ENCODE peak calls at places on chromosome 20, in four cellular contexts. One of them, this sample, is unnamed.

GRCh38 chr20:4813839-4814695 is 92.4 kb downstream of the PRND start:
- DNase-seq in coronary artery: no peak
- DNase-seq in fibroblast of pulmonary artery: peak
- DNase-seq in fibroblast of lung: no peak
- DNase-seq in this sample: no peak

GRCh38 chr20:10848810-10849370 is 175.1 kb upstream of the JAG1 start:
- DNase-seq in coronary artery: no peak
- DNase-seq in fibroblast of pulmonary artery: peak
- DNase-seq in fibroblast of lung: peak
- DNase-seq in this sample: peak

GRCh38 chr20:10611357-10611756 is 62.4 kb downstream of the JAG1 start:
- DNase-seq in coronary artery: no peak
- DNase-seq in fibroblast of pulmonary artery: peak
- DNase-seq in fibroblast of lung: peak
- DNase-seq in this sample: peak

GRCh38 chr20:23582293-23582692 is 14.0 kb upstream of the CST9L start:
- DNase-seq in coronary artery: no peak
- DNase-seq in fibroblast of pulmonary artery: no peak
- DNase-seq in fibroblast of lung: no peak
- DNase-seq in this sample: peak

GRCh38 chr20:59333260-59333845 is 32.9 kb downstream of the EDN3 start:
- DNase-seq in coronary artery: no peak
- DNase-seq in fibroblast of pulmonary artery: no peak
- DNase-seq in fibroblast of lung: no peak
- DNase-seq in this sample: no peak

GRCh38 chr20:955111-955510 is 39.0 kb upstream of the ANGPT4 start:
- DNase-seq in coronary artery: no peak
- DNase-seq in fibroblast of pulmonary artery: no peak
- DNase-seq in fibroblast of lung: no peak
- DNase-seq in this sample: no peak

GRCh38 chr20:17155401-17155800 is 71.4 kb upstream of the PCSK2 start:
- DNase-seq in coronary artery: no peak
- DNase-seq in fibroblast of pulmonary artery: no peak
- DNase-seq in fibroblast of lung: no peak
- DNase-seq in this sample: no peak

GRCh38 chr20:56595746-56596478 is 33.2 kb upstream of the TFAP2C start:
- DNase-seq in coronary artery: no peak
- DNase-seq in fibroblast of pulmonary artery: no peak
- DNase-seq in fibroblast of lung: no peak
- DNase-seq in this sample: no peak

GRCh38 chr20:258963-259362 is 1.4 kb downstream of the DEFB132 start:
- DNase-seq in coronary artery: no peak
- DNase-seq in fibroblast of pulmonary artery: peak
- DNase-seq in fibroblast of lung: peak
- DNase-seq in this sample: peak

GRCh38 chr20:17684077-17684888 is 2.2 kb upstream of the RRBP1 start:
- DNase-seq in coronary artery: peak
- DNase-seq in fibroblast of pulmonary artery: no peak
- DNase-seq in fibroblast of lung: no peak
- DNase-seq in this sample: no peak

GRCh38 chr20:47876348-47877056 is 91.2 kb upstream of the SULF2 start:
- DNase-seq in coronary artery: no peak
- DNase-seq in fibroblast of pulmonary artery: no peak
- DNase-seq in fibroblast of lung: no peak
- DNase-seq in this sample: no peak

GRCh38 chr20:1373614-1374013 is 19.2 kb downstream of the FKBP1A start:
- DNase-seq in coronary artery: no peak
- DNase-seq in fibroblast of pulmonary artery: no peak
- DNase-seq in fibroblast of lung: no peak
- DNase-seq in this sample: no peak

GRCh38 chr20:17925300-17925939 is 43.2 kb downstream of the SNX5 start:
- DNase-seq in coronary artery: no peak
- DNase-seq in fibroblast of pulmonary artery: peak
- DNase-seq in fibroblast of lung: no peak
- DNase-seq in this sample: no peak

GRCh38 chr20:56778765-56779195 is 149.7 kb downstream of the TFAP2C start:
- DNase-seq in coronary artery: no peak
- DNase-seq in fibroblast of pulmonary artery: peak
- DNase-seq in fibroblast of lung: peak
- DNase-seq in this sample: peak

GRCh38 chr20:48926816-48927215 is 5.3 kb downstream of the ARFGEF2 start:
- DNase-seq in coronary artery: no peak
- DNase-seq in fibroblast of pulmonary artery: no peak
- DNase-seq in fibroblast of lung: no peak
- DNase-seq in this sample: no peak

GRCh38 chr20:38187512-38187911 is 22.4 kb upstream of the TGM2 start:
- DNase-seq in coronary artery: peak
- DNase-seq in fibroblast of pulmonary artery: no peak
- DNase-seq in fibroblast of lung: no peak
- DNase-seq in this sample: peak

GRCh38 chr20:2603816-2604505 is 48.5 kb upstream of the NOP56 start:
- DNase-seq in coronary artery: no peak
- DNase-seq in fibroblast of pulmonary artery: no peak
- DNase-seq in fibroblast of lung: no peak
- DNase-seq in this sample: no peak

GRCh38 chr20:45995213-45996097 is 13.3 kb upstream of the MMP9 start:
- DNase-seq in coronary artery: no peak
- DNase-seq in fibroblast of pulmonary artery: no peak
- DNase-seq in fibroblast of lung: no peak
- DNase-seq in this sample: no peak

GRCh38 chr20:29419378-29419777 is 1838.1 kb upstream of the DEFB115 start:
- DNase-seq in coronary artery: no peak
- DNase-seq in fibroblast of pulmonary artery: no peak
- DNase-seq in fibroblast of lung: no peak
- DNase-seq in this sample: no peak

GRCh38 chr20:38728237-38728761 is 4.0 kb downstream of the SLC32A1 start:
- DNase-seq in coronary artery: no peak
- DNase-seq in fibroblast of pulmonary artery: no peak
- DNase-seq in fibroblast of lung: no peak
- DNase-seq in this sample: no peak

GRCh38 chr20:5887386-5887785 is 62.9 kb downstream of the TRMT6 start:
- DNase-seq in coronary artery: no peak
- DNase-seq in fibroblast of pulmonary artery: no peak
- DNase-seq in fibroblast of lung: no peak
- DNase-seq in this sample: peak

GRCh38 chr20:478949-479429 is 16.7 kb upstream of the TBC1D20 start:
- DNase-seq in coronary artery: no peak
- DNase-seq in fibroblast of pulmonary artery: peak
- DNase-seq in fibroblast of lung: peak
- DNase-seq in this sample: peak

GRCh38 chr20:49187330-49188100 is 619 bp downstream of the STAU1 start:
- DNase-seq in coronary artery: peak
- DNase-seq in fibroblast of pulmonary artery: no peak
- DNase-seq in fibroblast of lung: peak
- DNase-seq in this sample: no peak

GRCh38 chr20:58213112-58213511 is 15.3 kb downstream of the ANKRD60 start:
- DNase-seq in coronary artery: no peak
- DNase-seq in fibroblast of pulmonary artery: no peak
- DNase-seq in fibroblast of lung: peak
- DNase-seq in this sample: no peak

GRCh38 chr20:25313608-25314007 is 65.7 kb downstream of the PYGB start:
- DNase-seq in coronary artery: no peak
- DNase-seq in fibroblast of pulmonary artery: no peak
- DNase-seq in fibroblast of lung: no peak
- DNase-seq in this sample: no peak

GRCh38 chr20:39988991-39989390 is 700.0 kb downstream of the MAFB start:
- DNase-seq in coronary artery: no peak
- DNase-seq in fibroblast of pulmonary artery: no peak
- DNase-seq in fibroblast of lung: no peak
- DNase-seq in this sample: no peak

GRCh38 chr20:35269055-35269781 is 8.7 kb downstream of the MMP24OS start:
- DNase-seq in coronary artery: no peak
- DNase-seq in fibroblast of pulmonary artery: peak
- DNase-seq in fibroblast of lung: peak
- DNase-seq in this sample: peak

GRCh38 chr20:45061244-45061643 is 39.7 kb downstream of the KCNS1 start:
- DNase-seq in coronary artery: no peak
- DNase-seq in fibroblast of pulmonary artery: peak
- DNase-seq in fibroblast of lung: peak
- DNase-seq in this sample: peak

GRCh38 chr20:22807646-22808045 is 223.3 kb upstream of the FOXA2 start:
- DNase-seq in coronary artery: no peak
- DNase-seq in fibroblast of pulmonary artery: no peak
- DNase-seq in fibroblast of lung: no peak
- DNase-seq in this sample: no peak

GRCh38 chr20:52031574-52032303 is 159.8 kb downstream of the ZFP64 start:
- DNase-seq in coronary artery: no peak
- DNase-seq in fibroblast of pulmonary artery: peak
- DNase-seq in fibroblast of lung: peak
- DNase-seq in this sample: no peak

GRCh38 chr20:16472045-16472872 is 101.0 kb downstream of the KIF16B start:
- DNase-seq in coronary artery: no peak
- DNase-seq in fibroblast of pulmonary artery: peak
- DNase-seq in fibroblast of lung: peak
- DNase-seq in this sample: peak

GRCh38 chr20:52130406-52130805 is 61.2 kb downstream of the ZFP64 start:
- DNase-seq in coronary artery: no peak
- DNase-seq in fibroblast of pulmonary artery: peak
- DNase-seq in fibroblast of lung: no peak
- DNase-seq in this sample: no peak

GRCh38 chr20:33656010-33656782 is 5.9 kb upstream of the C20orf144 start:
- DNase-seq in coronary artery: no peak
- DNase-seq in fibroblast of pulmonary artery: no peak
- DNase-seq in fibroblast of lung: no peak
- DNase-seq in this sample: no peak

GRCh38 chr20:2637246-2637645 is 15.2 kb upstream of the NOP56 start:
- DNase-seq in coronary artery: no peak
- DNase-seq in fibroblast of pulmonary artery: no peak
- DNase-seq in fibroblast of lung: no peak
- DNase-seq in this sample: no peak

GRCh38 chr20:51651921-51652549 is 109.5 kb upstream of the NFATC2 start:
- DNase-seq in coronary artery: no peak
- DNase-seq in fibroblast of pulmonary artery: no peak
- DNase-seq in fibroblast of lung: no peak
- DNase-seq in this sample: no peak

GRCh38 chr20:25148982-25149846 is 46.3 kb upstream of the ENTPD6 start:
- DNase-seq in coronary artery: no peak
- DNase-seq in fibroblast of pulmonary artery: no peak
- DNase-seq in fibroblast of lung: no peak
- DNase-seq in this sample: no peak

GRCh38 chr20:20079102-20079784 is 26.9 kb downstream of the CFAP61 start:
- DNase-seq in coronary artery: no peak
- DNase-seq in fibroblast of pulmonary artery: no peak
- DNase-seq in fibroblast of lung: no peak
- DNase-seq in this sample: no peak

GRCh38 chr20:10476319-10476724 is 41.2 kb downstream of the SLX4IP start:
- DNase-seq in coronary artery: no peak
- DNase-seq in fibroblast of pulmonary artery: peak
- DNase-seq in fibroblast of lung: peak
- DNase-seq in this sample: no peak

GRCh38 chr20:56634735-56635422 is 5.8 kb downstream of the TFAP2C start:
- DNase-seq in coronary artery: no peak
- DNase-seq in fibroblast of pulmonary artery: no peak
- DNase-seq in fibroblast of lung: no peak
- DNase-seq in this sample: no peak

GRCh38 chr20:43767686-43768474 is 41.1 kb upstream of the GTSF1L start:
- DNase-seq in coronary artery: no peak
- DNase-seq in fibroblast of pulmonary artery: peak
- DNase-seq in fibroblast of lung: peak
- DNase-seq in this sample: peak
- TF ChIP-seq CTCF in coronary artery: no peak
- TF ChIP-seq CTCF in fibroblast of pulmonary artery: no peak
- TF ChIP-seq CTCF in fibroblast of lung: no peak
- TF ChIP-seq CTCF in this sample: no peak

DNA sequence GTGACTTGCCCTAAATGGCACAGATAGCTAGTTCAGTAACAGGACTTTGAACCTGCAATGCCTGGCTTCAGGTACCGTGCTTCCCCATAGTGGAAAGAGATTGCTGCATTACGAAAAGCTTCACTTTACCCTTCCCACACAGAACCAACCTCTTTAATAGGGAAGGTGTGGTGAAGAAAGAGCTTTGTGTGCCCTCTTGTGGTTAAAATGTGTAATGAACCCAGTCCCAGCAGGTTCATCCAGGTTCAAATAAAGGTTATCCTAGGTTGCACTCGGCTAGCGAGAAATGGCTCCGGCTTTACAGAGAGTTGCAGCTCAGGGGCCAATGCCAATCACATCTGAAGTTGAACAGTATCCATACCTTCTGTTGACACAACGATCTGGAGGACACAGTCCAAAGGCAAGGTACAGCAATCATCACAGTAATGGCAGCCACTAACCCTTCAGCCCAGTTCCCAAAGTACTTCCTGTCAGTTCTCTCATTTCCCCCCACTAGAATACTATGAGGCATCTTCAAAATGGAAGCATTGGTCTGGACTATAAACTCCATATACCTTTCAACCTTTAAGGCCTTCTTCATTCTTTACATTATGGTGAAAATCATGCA is 3.0 kb downstream of the DEFB115 start:
- DNase-seq in coronary artery: no peak
- DNase-seq in fibroblast of pulmonary artery: no peak
- DNase-seq in fibroblast of lung: no peak
- DNase-seq in this sample: peak
- TF ChIP-seq CTCF in coronary artery: peak
- TF ChIP-seq CTCF in fibroblast of pulmonary artery: peak
- TF ChIP-seq CTCF in fibroblast of lung: no peak
- TF ChIP-seq CTCF in this sample: peak

DNA sequence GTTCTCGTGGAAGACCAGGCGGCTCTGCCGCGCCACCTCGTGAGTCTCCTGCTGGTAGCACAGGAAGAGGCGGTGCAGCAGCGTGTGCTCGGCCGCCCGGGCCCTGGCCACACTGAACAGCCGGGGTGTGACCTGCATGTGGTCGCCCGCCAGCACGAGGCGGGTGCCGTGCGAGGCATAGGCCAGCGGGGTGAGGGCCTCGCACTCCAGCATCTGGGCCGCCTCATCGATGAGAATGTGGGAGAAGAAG is 7.0 kb downstream of the HELZ2 start:
- DNase-seq in coronary artery: no peak
- DNase-seq in fibroblast of pulmonary artery: no peak
- DNase-seq in fibroblast of lung: no peak
- DNase-seq in this sample: no peak
- TF ChIP-seq CTCF in coronary artery: no peak
- TF ChIP-seq CTCF in fibroblast of pulmonary artery: no peak
- TF ChIP-seq CTCF in fibroblast of lung: no peak
- TF ChIP-seq CTCF in this sample: no peak

GRCh38 chr20:41466836-41467619 is 100.4 kb upstream of the EMILIN3 start:
- DNase-seq in coronary artery: no peak
- DNase-seq in fibroblast of pulmonary artery: no peak
- DNase-seq in fibroblast of lung: no peak
- DNase-seq in this sample: no peak
- TF ChIP-seq CTCF in coronary artery: no peak
- TF ChIP-seq CTCF in fibroblast of pulmonary artery: no peak
- TF ChIP-seq CTCF in fibroblast of lung: no peak
- TF ChIP-seq CTCF in this sample: no peak

This sample was measured in MCF 10A.